ENCODE peak calls at places on chromosomes 3 and 15, in four cellular contexts. D is HS-5; I is hypothalamus; F is stimulated activated CD4-positive, alpha-beta T cell treated with anti-CD3 and anti-CD28 coated beads, Interleukin-1b, Interleukin-23, amount 100 ng/mL, for 1 hour. S is an unnamed sample.
A peak's percentile ranks its signal among the peaks of the same experiment; 100 is the strongest.

GRCh38 chr15:62931650-62932049 is 110.9 kb upstream of the TPM1 start:
- DNase-seq in I (no peak), F (no peak), D (no peak), S (no peak)

GRCh38 chr3:18249126-18249525 is 176.0 kb downstream of the SATB1 start:
- DNase-seq in D (no peak), F (no peak), I (no peak), S (no peak)

GRCh38 chr3:13206799-13207577 is 133.8 kb upstream of the IQSEC1 start:
- DNase-seq in I (no peak), F (no peak), D (no peak), S (no peak)

GRCh38 chr3:160852856-160853255 is 96.8 kb downstream of the PPM1L start:
- DNase-seq in D (no peak), I (no peak), F (no peak), S (no peak)

GRCh38 chr3:3110299-3110630 is at the start of gene IL5RA:
- DNase-seq in I (no peak), D (no peak), F (no peak), S (no peak)

GRCh38 chr3:121642601-121643314 is 17.9 kb downstream of the HCLS1 start:
- DNase-seq in F (no peak), I (no peak), D (no peak), S (no peak)

GRCh38 chr3:89116486-89116885 is 9.1 kb downstream of the EPHA3 start:
- DNase-seq in I (no peak), D (no peak), F (no peak), S (no peak)

GRCh38 chr3:197554562-197555280 is 1.0 kb downstream of the BDH1 start:
- DNase-seq in I (peak; percentile 86), F (peak; percentile 74), D (peak; percentile 87), S (peak; percentile 68)

GRCh38 chr3:127819086-127819485 is 3.2 kb downstream of the MGLL start:
- DNase-seq in I (no peak), F (no peak), D (no peak), S (no peak)

GRCh38 chr15:31801152-31801551 is 229.2 kb upstream of the CHRNA7 start:
- DNase-seq in D (no peak), I (no peak), F (no peak), S (no peak)

GRCh38 chr3:14411166-14411526 is 8.7 kb downstream of the SLC6A6 start:
- DNase-seq in F (no peak), D (no peak), I (no peak), S (no peak)

GRCh38 chr3:122299872-122300460 is 25.1 kb upstream of the CSTA start:
- DNase-seq in F (no peak), D (no peak), I (no peak), S (no peak)

GRCh38 chr3:140942221-140943104 is 827 bp downstream of the SLC25A36 start:
- DNase-seq in I (no peak), D (peak; percentile 35), F (no peak), S (no peak)

GRCh38 chr15:98650871-98651481 is 2.6 kb downstream of the IGF1R start:
- DNase-seq in D (no peak), F (no peak), I (no peak), S (no peak)

GRCh38 chr3:139534992-139535879 is 4.3 kb downstream of the RBP1 start:
- DNase-seq in D (no peak), F (no peak), I (no peak), S (no peak)

GRCh38 chr15:96123028-96123400 is 207.5 kb upstream of the NR2F2 start:
- DNase-seq in D (no peak), F (no peak), I (no peak), S (no peak)

GRCh38 chr3:55283441-55283925 is 203.6 kb downstream of the WNT5A start:
- DNase-seq in I (no peak), F (no peak), D (no peak), S (no peak)

GRCh38 chr3:31733234-31733667 is 200.5 kb downstream of the STT3B start:
- DNase-seq in I (no peak), D (no peak), F (no peak), S (no peak)

GRCh38 chr15:74955796-74956647 is 550 bp downstream of the RPP25 start:
- DNase-seq in F (no peak), D (no peak), I (no peak), S (no peak)

S was measured in epithelial cell of prostate.